ENCODE peak calls at places on chromosomes 6 and 20, in ten cellular contexts. One of them, this sample, is unnamed.

GRCh38 chr20:38829296-38829875 is 23.9 kb downstream of the PPP1R16B start:
- DNase-seq in OCI-LY7: no peak
- DNase-seq in colonic mucosa: no peak
- DNase-seq in progenitor cell of endocrine pancreas: no peak
- DNase-seq in H9: no peak
- DNase-seq in uterus: no peak
- DNase-seq in astrocyte: no peak
- DNase-seq in pancreas: no peak
- DNase-seq in NB4: no peak
- DNase-seq in adrenal gland: no peak
- DNase-seq in this sample: no peak

GRCh38 chr6:11460001-11460668 is 77.4 kb upstream of the TMEM170B start:
- DNase-seq in pancreas: no peak
- DNase-seq in uterus: no peak
- DNase-seq in H9: no peak
- DNase-seq in OCI-LY7: peak; percentile 56
- DNase-seq in adrenal gland: no peak
- DNase-seq in progenitor cell of endocrine pancreas: no peak
- DNase-seq in colonic mucosa: peak; percentile 44
- DNase-seq in astrocyte: peak; percentile 11
- DNase-seq in NB4: peak; percentile 91
- DNase-seq in this sample: peak; percentile 24

GRCh38 chr6:28281288-28282064 is at the start of gene PGBD1:
- DNase-seq in colonic mucosa: peak; percentile 59
- DNase-seq in NB4: peak; percentile 90
- DNase-seq in OCI-LY7: peak; percentile 71
- DNase-seq in H9: peak; percentile 88
- DNase-seq in progenitor cell of endocrine pancreas: peak; percentile 72
- DNase-seq in pancreas: peak; percentile 59
- DNase-seq in uterus: peak; percentile 49
- DNase-seq in astrocyte: peak; percentile 61
- DNase-seq in adrenal gland: peak; percentile 63
- DNase-seq in this sample: peak; percentile 70

GRCh38 chr20:45425561-45425960 is 9.6 kb downstream of the PIGT start:
- DNase-seq in astrocyte: no peak
- DNase-seq in pancreas: no peak
- DNase-seq in uterus: no peak
- DNase-seq in colonic mucosa: no peak
- DNase-seq in adrenal gland: no peak
- DNase-seq in OCI-LY7: no peak
- DNase-seq in H9: no peak
- DNase-seq in NB4: no peak
- DNase-seq in progenitor cell of endocrine pancreas: no peak
- DNase-seq in this sample: no peak

GRCh38 chr20:11777861-11778570 is 139.7 kb upstream of the BTBD3 start:
- DNase-seq in progenitor cell of endocrine pancreas: no peak
- DNase-seq in adrenal gland: peak; percentile 44
- DNase-seq in colonic mucosa: no peak
- DNase-seq in OCI-LY7: no peak
- DNase-seq in H9: no peak
- DNase-seq in uterus: no peak
- DNase-seq in pancreas: no peak
- DNase-seq in astrocyte: peak; percentile 32
- DNase-seq in NB4: no peak
- DNase-seq in this sample: no peak

GRCh38 chr6:17622144-17622543 is 22.0 kb downstream of the FAM8A1 start:
- DNase-seq in H9: no peak
- DNase-seq in NB4: no peak
- DNase-seq in progenitor cell of endocrine pancreas: no peak
- DNase-seq in colonic mucosa: no peak
- DNase-seq in astrocyte: no peak
- DNase-seq in adrenal gland: peak; percentile 34
- DNase-seq in uterus: no peak
- DNase-seq in pancreas: no peak
- DNase-seq in OCI-LY7: no peak
- DNase-seq in this sample: no peak

GRCh38 chr6:6218246-6219085 is 102.0 kb downstream of the F13A1 start:
- DNase-seq in NB4: peak; percentile 23
- DNase-seq in pancreas: no peak
- DNase-seq in astrocyte: no peak
- DNase-seq in colonic mucosa: no peak
- DNase-seq in adrenal gland: no peak
- DNase-seq in OCI-LY7: no peak
- DNase-seq in H9: no peak
- DNase-seq in progenitor cell of endocrine pancreas: no peak
- DNase-seq in uterus: peak; percentile 27
- DNase-seq in this sample: no peak

GRCh38 chr6:12403946-12404647 is 113.9 kb downstream of the EDN1 start:
- DNase-seq in pancreas: no peak
- DNase-seq in uterus: no peak
- DNase-seq in progenitor cell of endocrine pancreas: no peak
- DNase-seq in OCI-LY7: no peak
- DNase-seq in astrocyte: no peak
- DNase-seq in NB4: no peak
- DNase-seq in H9: no peak
- DNase-seq in adrenal gland: no peak
- DNase-seq in colonic mucosa: no peak
- DNase-seq in this sample: no peak

GRCh38 chr20:11035211-11035610 is 361.4 kb upstream of the JAG1 start:
- DNase-seq in progenitor cell of endocrine pancreas: no peak
- DNase-seq in colonic mucosa: no peak
- DNase-seq in astrocyte: peak; percentile 2
- DNase-seq in uterus: no peak
- DNase-seq in pancreas: no peak
- DNase-seq in NB4: no peak
- DNase-seq in adrenal gland: no peak
- DNase-seq in H9: no peak
- DNase-seq in OCI-LY7: no peak
- DNase-seq in this sample: no peak

GRCh38 chr20:41139227-41140093 is 2.1 kb downstream of the PLCG1 start:
- DNase-seq in NB4: no peak
- DNase-seq in astrocyte: no peak
- DNase-seq in OCI-LY7: no peak
- DNase-seq in H9: no peak
- DNase-seq in pancreas: no peak
- DNase-seq in adrenal gland: no peak
- DNase-seq in colonic mucosa: no peak
- DNase-seq in uterus: no peak
- DNase-seq in progenitor cell of endocrine pancreas: no peak
- DNase-seq in this sample: no peak

GRCh38 chr6:139373928-139374356 is 506 bp downstream of the CITED2 start:
- DNase-seq in H9: no peak
- DNase-seq in astrocyte: no peak
- DNase-seq in uterus: peak; percentile 28
- DNase-seq in pancreas: no peak
- DNase-seq in OCI-LY7: no peak
- DNase-seq in adrenal gland: no peak
- DNase-seq in NB4: no peak
- DNase-seq in colonic mucosa: no peak
- DNase-seq in progenitor cell of endocrine pancreas: peak; percentile 14
- DNase-seq in this sample: peak; percentile 46

GRCh38 chr6:139375239-139376053 is 998 bp upstream of the CITED2 start:
- DNase-seq in uterus: peak; percentile 93
- DNase-seq in progenitor cell of endocrine pancreas: peak; percentile 82
- DNase-seq in NB4: peak; percentile 100
- DNase-seq in adrenal gland: peak; percentile 95
- DNase-seq in colonic mucosa: peak; percentile 94
- DNase-seq in OCI-LY7: peak; percentile 95
- DNase-seq in pancreas: peak; percentile 93
- DNase-seq in H9: peak; percentile 93
- DNase-seq in astrocyte: peak; percentile 97
- DNase-seq in this sample: peak; percentile 81

GRCh38 chr6:139376054-139376355 is 1.6 kb upstream of the CITED2 start:
- DNase-seq in NB4: peak; percentile 88
- DNase-seq in progenitor cell of endocrine pancreas: no peak
- DNase-seq in astrocyte: peak; percentile 56
- DNase-seq in adrenal gland: peak; percentile 35
- DNase-seq in OCI-LY7: no peak
- DNase-seq in H9: no peak
- DNase-seq in colonic mucosa: no peak
- DNase-seq in pancreas: no peak
- DNase-seq in uterus: no peak
- DNase-seq in this sample: peak; percentile 33

GRCh38 chr6:139373154-139373927 is 1.1 kb downstream of the CITED2 start:
- DNase-seq in colonic mucosa: peak; percentile 68
- DNase-seq in pancreas: peak; percentile 49
- DNase-seq in astrocyte: peak; percentile 33
- DNase-seq in adrenal gland: peak; percentile 65
- DNase-seq in uterus: peak; percentile 45
- DNase-seq in NB4: peak; percentile 81
- DNase-seq in progenitor cell of endocrine pancreas: peak; percentile 41
- DNase-seq in OCI-LY7: peak; percentile 88
- DNase-seq in H9: peak; percentile 40
- DNase-seq in this sample: peak; percentile 64

DNA sequence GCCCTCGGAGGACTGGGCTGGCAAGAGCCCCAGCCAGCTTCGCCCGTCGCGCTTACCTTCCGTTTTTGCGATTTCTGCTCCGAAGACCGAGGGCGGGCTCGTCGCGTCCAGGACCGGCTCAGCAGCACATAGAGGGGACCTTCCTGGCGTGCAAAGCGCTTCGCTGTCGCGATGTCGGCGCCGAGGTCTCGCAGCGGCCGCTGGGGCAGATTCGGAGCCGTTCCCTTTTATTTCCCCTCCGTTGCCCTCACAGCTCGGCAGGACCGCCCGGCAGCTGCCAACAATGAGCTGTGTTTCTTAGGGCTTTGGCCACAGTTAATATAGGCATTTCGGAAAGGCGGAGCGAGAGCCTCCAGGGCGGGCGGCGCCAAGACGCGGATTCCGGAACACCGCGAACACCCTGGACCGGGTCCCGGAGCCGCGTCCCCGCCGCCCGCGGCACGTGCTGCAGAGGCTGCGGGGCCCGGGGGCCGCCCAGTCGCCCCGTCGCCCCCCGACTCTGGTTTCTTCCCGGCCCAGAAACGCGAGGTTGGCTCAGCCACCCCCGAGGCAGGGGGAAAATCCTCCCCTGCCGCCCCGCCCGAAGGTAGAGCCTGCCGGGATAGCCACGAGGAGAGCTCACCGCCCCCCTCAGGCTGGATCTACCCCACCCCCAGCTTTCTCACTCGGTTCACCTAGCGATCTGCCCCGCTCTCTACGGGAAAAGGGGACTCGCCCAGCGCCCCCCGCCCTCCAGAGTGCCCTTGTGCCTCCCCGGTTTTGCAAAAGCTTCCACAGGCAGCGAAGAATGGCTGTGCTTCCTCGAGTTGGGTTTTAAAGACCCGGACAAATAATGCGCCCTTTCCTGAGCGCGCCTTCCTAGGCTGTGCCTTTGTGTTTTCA is at the start of gene CITED2:
- DNase-seq in adrenal gland: peak; percentile 95
- DNase-seq in colonic mucosa: peak; percentile 96
- DNase-seq in pancreas: peak; percentile 89
- DNase-seq in uterus: peak; percentile 95
- DNase-seq in H9: peak; percentile 92
- DNase-seq in OCI-LY7: peak; percentile 95
- DNase-seq in NB4: peak; percentile 97
- DNase-seq in progenitor cell of endocrine pancreas: peak; percentile 90
- DNase-seq in astrocyte: peak; percentile 88
- DNase-seq in this sample: peak; percentile 90
- TF ChIP-seq CTCF in adrenal gland: peak; percentile 53
- TF ChIP-seq CTCF in colonic mucosa: no peak
- TF ChIP-seq CTCF in pancreas: no peak
- TF ChIP-seq CTCF in uterus: no peak
- TF ChIP-seq CTCF in H9: peak; percentile 18
- TF ChIP-seq CTCF in OCI-LY7: no peak
- TF ChIP-seq CTCF in NB4: no peak
- TF ChIP-seq CTCF in progenitor cell of endocrine pancreas: peak; percentile 48
- TF ChIP-seq CTCF in astrocyte: no peak
- TF ChIP-seq CTCF in this sample: no peak

DNA sequence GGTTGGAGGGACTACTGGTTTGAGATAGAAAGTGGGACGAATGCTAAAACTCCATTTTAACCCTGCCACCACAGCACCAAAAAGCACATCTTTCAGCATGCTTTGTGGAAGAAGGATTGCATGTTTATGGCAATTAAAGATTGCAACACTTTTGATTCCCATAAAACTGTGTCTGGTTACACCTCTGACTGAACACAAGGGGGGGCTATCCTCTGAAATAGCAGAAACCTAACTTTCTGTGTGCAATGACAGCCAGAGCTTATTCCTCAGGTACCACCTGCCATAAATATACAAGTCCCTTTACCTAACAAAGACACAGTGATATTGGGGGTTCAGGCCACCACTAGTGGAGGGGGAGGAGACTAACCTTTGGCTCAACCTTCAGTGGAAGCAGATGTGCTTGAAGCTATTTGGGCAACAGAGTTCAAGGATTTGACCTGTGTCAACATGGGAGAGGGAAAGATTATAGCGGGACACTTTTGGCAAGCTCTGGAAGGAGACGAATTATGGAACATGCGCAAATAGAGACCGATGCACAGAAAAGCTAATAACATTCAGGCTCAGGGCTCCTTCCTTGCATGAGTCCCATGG is 9.6 kb upstream of the PLG start:
- DNase-seq in pancreas: no peak
- DNase-seq in astrocyte: no peak
- DNase-seq in colonic mucosa: no peak
- DNase-seq in progenitor cell of endocrine pancreas: no peak
- DNase-seq in adrenal gland: no peak
- DNase-seq in uterus: no peak
- DNase-seq in NB4: peak; percentile 23
- DNase-seq in OCI-LY7: peak; percentile 20
- DNase-seq in H9: no peak
- DNase-seq in this sample: no peak
- TF ChIP-seq CTCF in pancreas: no peak
- TF ChIP-seq CTCF in astrocyte: no peak
- TF ChIP-seq CTCF in colonic mucosa: no peak
- TF ChIP-seq CTCF in progenitor cell of endocrine pancreas: no peak
- TF ChIP-seq CTCF in adrenal gland: no peak
- TF ChIP-seq CTCF in uterus: no peak
- TF ChIP-seq CTCF in NB4: peak; percentile 25
- TF ChIP-seq CTCF in OCI-LY7: peak; percentile 62
- TF ChIP-seq CTCF in H9: peak; percentile 66
- TF ChIP-seq CTCF in this sample: no peak

DNA sequence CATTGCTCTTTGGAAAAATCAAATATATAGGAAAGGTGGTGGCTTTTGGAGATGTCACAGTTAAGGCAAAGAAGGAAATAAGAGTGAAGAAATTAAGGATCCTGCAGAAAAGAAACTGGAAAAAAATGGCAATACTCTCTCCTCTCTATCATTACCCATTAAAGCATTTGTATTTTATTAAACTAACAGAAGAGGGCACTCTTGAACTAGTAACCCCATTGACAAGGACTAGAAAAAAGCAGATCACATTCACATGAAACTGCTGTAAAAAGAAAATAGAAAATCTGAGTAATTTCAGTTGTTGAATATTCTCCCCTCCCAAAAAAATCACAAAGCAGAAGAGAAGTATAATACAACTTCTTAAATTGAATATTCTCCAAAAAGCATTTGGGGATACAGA is 104.1 kb upstream of the SLC35B3 start:
- DNase-seq in NB4: peak; percentile 40
- DNase-seq in H9: no peak
- DNase-seq in colonic mucosa: no peak
- DNase-seq in uterus: no peak
- DNase-seq in astrocyte: no peak
- DNase-seq in pancreas: no peak
- DNase-seq in adrenal gland: no peak
- DNase-seq in progenitor cell of endocrine pancreas: no peak
- DNase-seq in OCI-LY7: peak; percentile 10
- DNase-seq in this sample: peak; percentile 7
- TF ChIP-seq CTCF in NB4: no peak
- TF ChIP-seq CTCF in H9: peak; percentile 64
- TF ChIP-seq CTCF in colonic mucosa: peak; percentile 22
- TF ChIP-seq CTCF in uterus: no peak
- TF ChIP-seq CTCF in astrocyte: peak; percentile 16
- TF ChIP-seq CTCF in pancreas: no peak
- TF ChIP-seq CTCF in adrenal gland: peak; percentile 24
- TF ChIP-seq CTCF in progenitor cell of endocrine pancreas: peak; percentile 45
- TF ChIP-seq CTCF in OCI-LY7: peak; percentile 72
- TF ChIP-seq CTCF in this sample: no peak

GRCh38 chr6:149197482-149197881 is 120.0 kb upstream of the TAB2 start:
- DNase-seq in pancreas: no peak
- DNase-seq in colonic mucosa: no peak
- DNase-seq in OCI-LY7: no peak
- DNase-seq in adrenal gland: no peak
- DNase-seq in astrocyte: no peak
- DNase-seq in progenitor cell of endocrine pancreas: no peak
- DNase-seq in uterus: no peak
- DNase-seq in NB4: no peak
- DNase-seq in H9: no peak
- DNase-seq in this sample: no peak
- TF ChIP-seq CTCF in pancreas: no peak
- TF ChIP-seq CTCF in colonic mucosa: no peak
- TF ChIP-seq CTCF in OCI-LY7: peak; percentile 34
- TF ChIP-seq CTCF in adrenal gland: no peak
- TF ChIP-seq CTCF in astrocyte: no peak
- TF ChIP-seq CTCF in progenitor cell of endocrine pancreas: no peak
- TF ChIP-seq CTCF in uterus: no peak
- TF ChIP-seq CTCF in NB4: no peak
- TF ChIP-seq CTCF in H9: no peak
- TF ChIP-seq CTCF in this sample: no peak